ENCODE peak calls at places on chromosome 2, in seven cellular contexts. H is fibroblast of mammary gland; X is AG10803; Y is CD8-positive, alpha-beta memory T cell; N is heart left ventricle; S is WERI-Rb-1; U is astrocyte of the spinal cord. R is an unnamed sample.

GRCh38 chr2:180523629-180524340 is 456.6 kb upstream of the UBE2E3 start:
- DNase-seq in H (peak), X (peak), Y (no peak), N (no peak), S (no peak), U (peak), R (peak)

GRCh38 chr2:77434880-77435279 is 87.3 kb downstream of the LRRTM4 start:
- DNase-seq in H (no peak), X (no peak), Y (no peak), N (no peak), S (no peak), U (no peak), R (no peak)

GRCh38 chr2:36561223-36561944 is 36.6 kb downstream of the FEZ2 start:
- DNase-seq in H (peak), X (peak), Y (no peak), N (peak), S (no peak), U (peak), R (peak)

GRCh38 chr2:67974564-67975430 is 88.0 kb downstream of the C1D start:
- DNase-seq in H (peak), X (peak), Y (no peak), N (peak), S (no peak), U (peak), R (no peak)

GRCh38 chr2:26721267-26722032 is 28.9 kb downstream of the KCNK3 start:
- DNase-seq in H (no peak), X (no peak), Y (no peak), N (no peak), S (no peak), U (no peak), R (no peak)

GRCh38 chr2:16765356-16765755 is 99.7 kb upstream of the CYRIA start:
- DNase-seq in H (no peak), X (no peak), Y (no peak), N (no peak), S (no peak), U (no peak), R (no peak)

GRCh38 chr2:104863585-104864279 is 9.8 kb downstream of the POU3F3 start:
- DNase-seq in H (no peak), X (no peak), Y (no peak), N (no peak), S (no peak), U (peak), R (no peak)

GRCh38 chr2:1692342-1692741 is 52.0 kb downstream of the PXDN start:
- DNase-seq in H (no peak), X (no peak), Y (no peak), N (no peak), S (no peak), U (no peak), R (no peak)

GRCh38 chr2:100208375-100208774 is 66.0 kb upstream of the AFF3 start:
- DNase-seq in H (no peak), X (peak), Y (no peak), N (no peak), S (no peak), U (no peak), R (peak)

DNA sequence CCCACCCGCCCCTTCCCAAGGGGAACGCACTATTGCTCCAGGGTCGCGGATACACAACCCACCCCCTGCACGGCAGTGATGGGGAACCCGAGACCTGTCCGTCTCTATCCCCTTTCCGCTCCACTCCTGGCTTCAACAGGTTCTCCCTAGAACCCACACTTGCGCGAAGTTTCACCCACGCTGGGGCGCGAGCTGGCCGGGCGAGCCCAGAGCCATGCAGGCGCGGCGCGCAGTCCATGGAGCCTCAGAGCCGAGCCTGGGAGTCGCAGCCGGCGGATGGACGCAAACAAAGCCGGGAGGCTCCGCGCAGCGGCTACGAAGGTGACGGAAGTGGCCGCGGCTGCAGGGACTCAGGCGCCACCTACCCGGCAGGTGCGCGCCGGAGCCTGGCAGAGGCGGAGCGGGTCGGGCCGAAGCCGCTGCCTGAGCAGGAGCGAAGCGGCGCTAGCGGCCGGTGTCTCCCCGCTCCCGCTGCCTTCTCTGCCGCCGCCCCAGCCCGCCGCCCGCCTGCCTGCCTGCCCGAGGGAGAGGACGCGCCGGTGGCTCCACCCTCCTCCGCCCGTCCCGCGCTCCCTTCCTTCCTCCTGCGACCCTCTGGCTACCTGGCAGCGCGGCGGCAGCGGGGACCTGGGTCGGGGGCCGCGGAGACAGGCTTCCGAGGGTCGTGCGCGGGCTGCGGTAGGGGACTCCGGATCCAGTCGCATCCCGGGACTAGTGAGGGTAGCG is 14.0 kb downstream of the ALPG start:
- DNase-seq in H (no peak), X (no peak), Y (no peak), N (no peak), S (no peak), U (no peak), R (peak)
- H3K4me3 ChIP-seq in H (no peak), X (no peak), Y (no peak), N (no peak), S (peak), U (no peak), R (no peak)

GRCh38 chr2:18604573-18604885 is 15.2 kb upstream of the NT5C1B start:
- DNase-seq in H (no peak), X (no peak), Y (no peak), N (no peak), S (no peak), U (no peak), R (no peak)
- H3K4me3 ChIP-seq in H (no peak), X (no peak), Y (no peak), N (no peak), S (no peak), U (no peak), R (no peak)

DNA sequence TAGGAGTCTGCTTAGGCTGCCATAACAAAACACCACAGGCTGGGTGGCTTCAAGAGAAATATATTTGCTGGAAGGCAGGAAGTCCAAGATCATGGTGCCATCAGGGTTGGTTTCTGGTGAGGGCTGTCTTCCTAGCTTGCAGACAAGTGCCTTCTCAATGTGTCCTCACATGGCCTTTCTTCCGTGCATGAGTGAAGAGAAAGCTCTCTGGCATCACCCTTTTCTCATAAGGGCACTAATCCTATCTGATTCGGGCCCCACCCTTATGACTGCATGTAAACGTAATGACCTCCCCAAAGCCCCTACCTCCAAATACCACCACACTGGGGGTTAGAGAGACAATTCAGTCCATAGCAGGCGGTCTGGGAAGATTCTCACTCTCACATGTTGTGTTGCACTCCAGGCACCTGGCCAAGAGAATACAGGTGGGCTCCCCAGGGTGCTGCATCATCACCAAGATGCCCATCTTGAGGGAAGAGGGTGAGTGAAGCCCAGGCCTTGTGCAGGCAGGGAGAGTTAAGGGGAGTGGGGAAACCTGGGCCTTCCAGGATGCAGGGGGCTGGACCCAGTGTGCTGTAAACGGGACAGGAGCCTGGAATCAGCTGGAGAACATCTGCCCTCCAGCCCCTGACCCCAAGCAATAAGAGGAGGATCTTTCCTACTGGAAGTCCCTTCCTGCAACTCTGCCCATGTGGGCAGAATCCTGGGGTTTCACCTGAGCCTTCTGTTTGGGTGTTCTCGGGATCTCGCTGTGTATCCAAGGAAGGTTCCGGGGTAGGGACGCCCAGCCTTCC is 10.2 kb downstream of the CATIP start:
- DNase-seq in H (no peak), X (no peak), Y (no peak), N (no peak), S (no peak), U (no peak), R (no peak)
- H3K4me3 ChIP-seq in H (peak), X (no peak), Y (peak), N (peak), S (no peak), U (no peak), R (peak)

DNA sequence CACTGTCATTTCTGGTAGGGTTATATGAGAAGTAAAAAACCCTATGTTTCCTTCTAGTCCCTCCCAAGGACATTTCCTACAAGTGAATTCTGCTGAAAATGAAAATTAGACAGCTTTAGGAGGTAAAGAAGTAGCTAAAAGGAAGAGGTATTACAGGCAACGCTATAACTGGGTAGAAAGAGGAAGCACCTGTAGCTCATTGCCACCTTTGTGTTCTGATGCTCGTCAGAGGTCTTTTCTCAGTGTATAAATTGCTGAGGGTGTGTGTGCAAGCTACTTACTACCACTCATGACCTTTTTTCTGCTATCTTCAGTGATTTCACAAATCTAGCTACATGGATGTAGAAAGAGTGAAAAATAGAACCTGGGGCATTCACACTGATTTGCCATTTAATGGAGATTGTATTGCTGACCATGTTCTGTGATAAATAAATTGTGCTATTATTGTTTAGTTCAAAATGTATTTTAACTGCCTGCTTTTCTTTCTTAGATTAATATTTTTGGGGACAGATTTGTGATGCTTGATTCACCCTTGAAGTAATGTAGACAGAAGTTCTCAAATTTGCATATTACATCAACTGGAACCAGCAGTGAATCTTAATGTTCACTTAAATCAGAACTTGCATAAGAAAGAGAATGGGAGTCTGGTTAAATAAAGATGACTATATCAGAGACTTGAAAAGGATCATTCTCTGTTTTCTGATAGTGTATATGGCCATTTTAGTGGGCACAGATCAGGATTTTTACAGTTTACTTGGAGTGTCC is 1.6 kb downstream of the DNAJC10 start:
- DNase-seq in H (no peak), X (no peak), Y (no peak), N (no peak), S (no peak), U (no peak), R (no peak)
- H3K4me3 ChIP-seq in H (peak), X (peak), Y (peak), N (peak), S (no peak), U (no peak), R (peak)

DNA sequence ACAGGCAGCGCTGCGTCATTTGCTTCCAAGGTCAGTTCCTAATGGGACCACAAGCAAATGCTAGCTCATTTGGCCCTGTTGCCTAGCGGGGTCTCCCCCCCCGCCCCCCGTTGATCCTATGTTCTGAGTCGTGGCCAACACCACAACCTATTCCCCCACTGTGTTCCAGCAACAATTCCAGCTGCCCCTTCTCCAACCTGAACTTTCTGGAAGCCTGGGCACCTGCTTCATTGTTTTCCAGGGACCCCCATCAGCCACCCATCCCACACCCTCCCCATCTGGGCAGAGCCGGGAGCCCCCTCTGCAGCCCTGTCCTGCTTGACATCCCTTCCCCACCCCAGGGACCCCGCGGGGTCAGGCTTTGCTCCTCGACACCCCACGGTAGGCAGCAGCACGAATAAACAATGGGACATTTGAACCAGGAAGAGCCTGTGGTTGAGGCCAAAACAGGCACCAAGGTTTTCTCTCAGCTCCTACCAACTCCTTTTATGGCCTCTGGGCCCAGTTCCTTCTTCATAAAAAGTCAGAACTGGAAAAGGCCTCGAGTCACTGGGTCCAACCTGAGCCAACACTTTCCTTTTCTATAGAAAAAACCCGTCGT is 20.5 kb downstream of the TEX44 start:
- DNase-seq in H (no peak), X (peak), Y (no peak), N (no peak), S (no peak), U (no peak), R (peak)
- H3K4me3 ChIP-seq in H (no peak), X (no peak), Y (peak), N (peak), S (no peak), U (no peak), R (no peak)

DNA sequence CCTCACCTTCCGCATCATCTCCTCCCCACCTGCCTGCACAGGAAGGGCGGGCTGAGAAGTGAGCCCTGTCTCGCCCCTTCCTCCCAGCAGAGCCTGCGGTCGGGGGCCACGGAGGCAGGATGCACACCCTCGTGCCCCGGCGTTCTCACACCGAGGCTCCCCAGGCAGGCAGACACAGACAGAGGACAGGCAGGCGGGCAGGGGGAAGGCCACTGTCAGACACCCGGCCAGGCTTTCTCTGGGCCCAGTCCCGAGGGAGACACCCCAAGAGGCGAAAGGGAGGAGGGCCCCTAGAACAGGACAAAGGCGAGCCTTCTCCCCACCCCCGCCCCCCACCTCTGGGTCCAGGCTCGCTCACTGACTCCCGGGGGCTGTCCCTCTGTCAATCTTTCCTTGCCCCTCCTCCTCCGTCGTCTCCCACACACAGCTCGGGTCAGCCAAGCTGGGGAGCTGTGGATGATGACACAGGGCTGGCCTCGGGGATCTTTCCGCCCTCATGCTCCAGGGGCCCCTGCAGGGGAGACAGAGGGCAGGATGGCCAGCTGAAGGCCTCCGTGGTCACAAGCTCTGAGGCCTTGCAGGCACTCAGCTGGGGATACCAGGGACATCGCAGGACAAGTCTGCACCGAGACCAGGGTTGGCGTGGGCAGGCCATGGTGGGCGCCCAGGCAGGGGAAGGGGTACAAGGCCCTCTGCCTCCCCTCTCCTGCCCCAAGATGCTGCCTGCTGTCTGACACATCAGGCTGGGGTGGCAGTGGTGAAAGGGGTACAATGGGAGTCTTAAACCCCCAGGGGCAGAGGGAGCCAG is 24.9 kb downstream of the BIN1 start:
- DNase-seq in H (peak), X (no peak), Y (peak), N (no peak), S (peak), U (no peak), R (peak)
- H3K4me3 ChIP-seq in H (no peak), X (no peak), Y (peak), N (no peak), S (peak), U (no peak), R (no peak)

DNA sequence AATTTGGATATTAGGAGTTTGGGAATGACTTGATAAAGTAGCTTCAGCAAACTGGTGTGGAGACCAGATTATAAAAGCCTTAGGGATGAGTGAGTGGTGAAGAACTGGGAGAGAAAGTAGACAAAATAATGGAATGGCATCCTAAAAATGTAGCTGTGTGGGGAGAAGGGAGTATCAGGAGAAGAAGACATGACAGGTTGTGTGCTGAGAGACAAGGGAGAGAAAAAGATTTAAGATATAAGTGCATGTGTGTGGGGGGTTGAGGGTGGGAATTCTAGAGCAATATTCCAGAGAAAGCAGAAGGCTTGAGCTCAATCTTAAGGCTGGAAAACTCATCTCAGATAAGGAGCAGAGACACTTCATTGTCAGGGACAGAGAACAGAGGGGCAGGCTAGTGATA is 159.5 kb downstream of the HNMT start:
- DNase-seq in H (no peak), X (no peak), Y (no peak), N (no peak), S (no peak), U (no peak), R (no peak)
- H3K4me3 ChIP-seq in H (no peak), X (no peak), Y (no peak), N (no peak), S (no peak), U (no peak), R (no peak)

GRCh38 chr2:240390091-240391073 is 45.1 kb upstream of the GPC1 start:
- DNase-seq in H (no peak), X (no peak), Y (no peak), N (peak), S (no peak), U (no peak), R (no peak)

GRCh38 chr2:240389302-240389805 is 46.1 kb upstream of the GPC1 start:
- DNase-seq in H (no peak), X (no peak), Y (no peak), N (peak), S (no peak), U (no peak), R (no peak)

GRCh38 chr2:240392948-240393830 is 42.3 kb upstream of the GPC1 start:
- DNase-seq in H (no peak), X (no peak), Y (no peak), N (no peak), S (peak), U (no peak), R (no peak)

GRCh38 chr2:240392084-240392947 is 43.1 kb upstream of the GPC1 start:
- DNase-seq in H (no peak), X (peak), Y (no peak), N (peak), S (peak), U (peak), R (peak)

GRCh38 chr2:240391111-240392051 is 44.1 kb upstream of the GPC1 start:
- DNase-seq in H (no peak), X (no peak), Y (no peak), N (peak), S (no peak), U (no peak), R (no peak)
- H3K4me3 ChIP-seq in H (no peak), X (no peak), Y (no peak), N (no peak), S (no peak), U (no peak), R (no peak)

GRCh38 chr2:24047703-24048033 is 477 bp upstream of the WDCP start:
- DNase-seq in H (no peak), X (no peak), Y (no peak), N (no peak), S (no peak), U (no peak), R (no peak)
- H3K4me3 ChIP-seq in H (no peak), X (peak), Y (peak), N (peak), S (peak), U (no peak), R (no peak)

R was measured in fibroblast of villous mesenchyme.